ENCODE peak calls at places on chromosomes 16 and 17, in ten cellular contexts. One of them, this sample, is unnamed.

GRCh38 chr16:84854759-84855158 is 35.0 kb downstream of the CRISPLD2 start:
- DNase-seq in stimulated activated CD4-positive, alpha-beta T cell treated with anti-CD3 and anti-CD28 coated beads, Interleukin-2, amount 100 ng/mL, for 4 hours: no peak
- DNase-seq in GM10248: no peak
- DNase-seq in T-cell: no peak
- DNase-seq in NCI-H1694 treated with DMSO at 0.1 percent for 48 hours: no peak
- DNase-seq in GM19239: no peak
- DNase-seq in B cell: no peak
- DNase-seq in NCI-H69: no peak
- DNase-seq in T follicular helper cell: no peak
- DNase-seq in COLO829: no peak
- DNase-seq in this sample: no peak

GRCh38 chr16:9380221-9380620 is 288.8 kb downstream of the HAPSTR1 start:
- DNase-seq in stimulated activated CD4-positive, alpha-beta T cell treated with anti-CD3 and anti-CD28 coated beads, Interleukin-2, amount 100 ng/mL, for 4 hours: no peak
- DNase-seq in NCI-H1694 treated with DMSO at 0.1 percent for 48 hours: no peak
- DNase-seq in T follicular helper cell: no peak
- DNase-seq in COLO829: no peak
- DNase-seq in GM19239: no peak
- DNase-seq in B cell: no peak
- DNase-seq in GM10248: no peak
- DNase-seq in T-cell: no peak
- DNase-seq in NCI-H69: no peak
- DNase-seq in this sample: no peak

GRCh38 chr16:67149276-67150057 is 1.3 kb downstream of the B3GNT9 start:
- DNase-seq in GM10248: no peak
- DNase-seq in GM19239: no peak
- DNase-seq in NCI-H69: no peak
- DNase-seq in B cell: no peak
- DNase-seq in NCI-H1694 treated with DMSO at 0.1 percent for 48 hours: no peak
- DNase-seq in T follicular helper cell: no peak
- DNase-seq in COLO829: no peak
- DNase-seq in T-cell: no peak
- DNase-seq in stimulated activated CD4-positive, alpha-beta T cell treated with anti-CD3 and anti-CD28 coated beads, Interleukin-2, amount 100 ng/mL, for 4 hours: no peak
- DNase-seq in this sample: no peak

GRCh38 chr16:1030381-1030901 is 42.1 kb upstream of the SSTR5 start:
- DNase-seq in T-cell: no peak
- DNase-seq in B cell: no peak
- DNase-seq in NCI-H69: no peak
- DNase-seq in T follicular helper cell: no peak
- DNase-seq in GM19239: no peak
- DNase-seq in COLO829: no peak
- DNase-seq in stimulated activated CD4-positive, alpha-beta T cell treated with anti-CD3 and anti-CD28 coated beads, Interleukin-2, amount 100 ng/mL, for 4 hours: no peak
- DNase-seq in NCI-H1694 treated with DMSO at 0.1 percent for 48 hours: no peak
- DNase-seq in GM10248: no peak
- DNase-seq in this sample: no peak

GRCh38 chr16:1491327-1491726 is 1.8 kb upstream of the TELO2 start:
- DNase-seq in T-cell: no peak
- DNase-seq in stimulated activated CD4-positive, alpha-beta T cell treated with anti-CD3 and anti-CD28 coated beads, Interleukin-2, amount 100 ng/mL, for 4 hours: no peak
- DNase-seq in NCI-H69: peak
- DNase-seq in B cell: no peak
- DNase-seq in COLO829: no peak
- DNase-seq in T follicular helper cell: no peak
- DNase-seq in GM10248: no peak
- DNase-seq in GM19239: no peak
- DNase-seq in NCI-H1694 treated with DMSO at 0.1 percent for 48 hours: no peak
- DNase-seq in this sample: peak

GRCh38 chr16:84121007-84121406 is 4.3 kb upstream of the MBTPS1 start:
- DNase-seq in T-cell: no peak
- DNase-seq in GM19239: no peak
- DNase-seq in NCI-H1694 treated with DMSO at 0.1 percent for 48 hours: no peak
- DNase-seq in stimulated activated CD4-positive, alpha-beta T cell treated with anti-CD3 and anti-CD28 coated beads, Interleukin-2, amount 100 ng/mL, for 4 hours: no peak
- DNase-seq in COLO829: no peak
- DNase-seq in GM10248: no peak
- DNase-seq in B cell: no peak
- DNase-seq in NCI-H69: peak
- DNase-seq in T follicular helper cell: no peak
- DNase-seq in this sample: no peak

GRCh38 chr16:1053700-1054368 is 18.7 kb upstream of the SSTR5 start:
- DNase-seq in T-cell: no peak
- DNase-seq in B cell: no peak
- DNase-seq in stimulated activated CD4-positive, alpha-beta T cell treated with anti-CD3 and anti-CD28 coated beads, Interleukin-2, amount 100 ng/mL, for 4 hours: no peak
- DNase-seq in T follicular helper cell: no peak
- DNase-seq in COLO829: no peak
- DNase-seq in NCI-H69: no peak
- DNase-seq in GM10248: no peak
- DNase-seq in GM19239: no peak
- DNase-seq in NCI-H1694 treated with DMSO at 0.1 percent for 48 hours: no peak
- DNase-seq in this sample: no peak

GRCh38 chr17:57463103-57463885 is 207.0 kb downstream of the MSI2 start:
- DNase-seq in NCI-H1694 treated with DMSO at 0.1 percent for 48 hours: no peak
- DNase-seq in NCI-H69: peak
- DNase-seq in GM10248: peak
- DNase-seq in T-cell: no peak
- DNase-seq in GM19239: peak
- DNase-seq in COLO829: peak
- DNase-seq in B cell: no peak
- DNase-seq in stimulated activated CD4-positive, alpha-beta T cell treated with anti-CD3 and anti-CD28 coated beads, Interleukin-2, amount 100 ng/mL, for 4 hours: peak
- DNase-seq in T follicular helper cell: no peak
- DNase-seq in this sample: peak

GRCh38 chr17:59783221-59784016 is 76.0 kb downstream of the VMP1 start:
- DNase-seq in GM19239: no peak
- DNase-seq in T follicular helper cell: no peak
- DNase-seq in B cell: no peak
- DNase-seq in NCI-H1694 treated with DMSO at 0.1 percent for 48 hours: no peak
- DNase-seq in T-cell: no peak
- DNase-seq in GM10248: no peak
- DNase-seq in stimulated activated CD4-positive, alpha-beta T cell treated with anti-CD3 and anti-CD28 coated beads, Interleukin-2, amount 100 ng/mL, for 4 hours: no peak
- DNase-seq in NCI-H69: peak
- DNase-seq in COLO829: peak
- DNase-seq in this sample: no peak

GRCh38 chr17:56754523-56755208 is 79.1 kb downstream of the C17orf67 start:
- DNase-seq in COLO829: peak
- DNase-seq in GM19239: no peak
- DNase-seq in GM10248: no peak
- DNase-seq in stimulated activated CD4-positive, alpha-beta T cell treated with anti-CD3 and anti-CD28 coated beads, Interleukin-2, amount 100 ng/mL, for 4 hours: no peak
- DNase-seq in NCI-H1694 treated with DMSO at 0.1 percent for 48 hours: peak
- DNase-seq in T follicular helper cell: no peak
- DNase-seq in B cell: no peak
- DNase-seq in T-cell: no peak
- DNase-seq in NCI-H69: no peak
- DNase-seq in this sample: peak

GRCh38 chr17:59439711-59440110 is 108.3 kb downstream of the YPEL2 start:
- DNase-seq in T follicular helper cell: no peak
- DNase-seq in GM19239: no peak
- DNase-seq in T-cell: no peak
- DNase-seq in NCI-H1694 treated with DMSO at 0.1 percent for 48 hours: no peak
- DNase-seq in GM10248: no peak
- DNase-seq in NCI-H69: no peak
- DNase-seq in stimulated activated CD4-positive, alpha-beta T cell treated with anti-CD3 and anti-CD28 coated beads, Interleukin-2, amount 100 ng/mL, for 4 hours: no peak
- DNase-seq in COLO829: no peak
- DNase-seq in B cell: no peak
- DNase-seq in this sample: no peak

GRCh38 chr16:11721781-11722467 is 20.7 kb downstream of the TXNDC11 start:
- DNase-seq in GM19239: no peak
- DNase-seq in T follicular helper cell: no peak
- DNase-seq in GM10248: no peak
- DNase-seq in T-cell: no peak
- DNase-seq in NCI-H1694 treated with DMSO at 0.1 percent for 48 hours: no peak
- DNase-seq in COLO829: no peak
- DNase-seq in B cell: no peak
- DNase-seq in stimulated activated CD4-positive, alpha-beta T cell treated with anti-CD3 and anti-CD28 coated beads, Interleukin-2, amount 100 ng/mL, for 4 hours: no peak
- DNase-seq in NCI-H69: no peak
- DNase-seq in this sample: no peak

GRCh38 chr17:40452921-40453378 is 9.7 kb downstream of the IGFBP4 start:
- DNase-seq in COLO829: no peak
- DNase-seq in T-cell: no peak
- DNase-seq in GM10248: no peak
- DNase-seq in B cell: no peak
- DNase-seq in GM19239: no peak
- DNase-seq in T follicular helper cell: no peak
- DNase-seq in NCI-H69: no peak
- DNase-seq in NCI-H1694 treated with DMSO at 0.1 percent for 48 hours: no peak
- DNase-seq in stimulated activated CD4-positive, alpha-beta T cell treated with anti-CD3 and anti-CD28 coated beads, Interleukin-2, amount 100 ng/mL, for 4 hours: no peak
- DNase-seq in this sample: no peak

GRCh38 chr16:69402448-69402847 is 16.6 kb upstream of the TERF2 start:
- DNase-seq in NCI-H69: peak
- DNase-seq in stimulated activated CD4-positive, alpha-beta T cell treated with anti-CD3 and anti-CD28 coated beads, Interleukin-2, amount 100 ng/mL, for 4 hours: no peak
- DNase-seq in GM19239: no peak
- DNase-seq in T-cell: no peak
- DNase-seq in NCI-H1694 treated with DMSO at 0.1 percent for 48 hours: no peak
- DNase-seq in B cell: no peak
- DNase-seq in GM10248: no peak
- DNase-seq in T follicular helper cell: no peak
- DNase-seq in COLO829: no peak
- DNase-seq in this sample: peak

GRCh38 chr17:29117440-29117753 is 62.8 kb downstream of the MYO18A start:
- DNase-seq in GM10248: no peak
- DNase-seq in T-cell: no peak
- DNase-seq in T follicular helper cell: no peak
- DNase-seq in stimulated activated CD4-positive, alpha-beta T cell treated with anti-CD3 and anti-CD28 coated beads, Interleukin-2, amount 100 ng/mL, for 4 hours: no peak
- DNase-seq in NCI-H1694 treated with DMSO at 0.1 percent for 48 hours: no peak
- DNase-seq in COLO829: no peak
- DNase-seq in GM19239: no peak
- DNase-seq in B cell: no peak
- DNase-seq in NCI-H69: no peak
- DNase-seq in this sample: no peak

GRCh38 chr17:66126231-66126630 is 65.7 kb downstream of the CEP112 start:
- DNase-seq in NCI-H1694 treated with DMSO at 0.1 percent for 48 hours: no peak
- DNase-seq in T-cell: no peak
- DNase-seq in T follicular helper cell: no peak
- DNase-seq in GM19239: no peak
- DNase-seq in NCI-H69: no peak
- DNase-seq in stimulated activated CD4-positive, alpha-beta T cell treated with anti-CD3 and anti-CD28 coated beads, Interleukin-2, amount 100 ng/mL, for 4 hours: no peak
- DNase-seq in GM10248: no peak
- DNase-seq in COLO829: no peak
- DNase-seq in B cell: no peak
- DNase-seq in this sample: no peak

GRCh38 chr17:21253646-21254441 is 634 bp upstream of the NATD1 start:
- DNase-seq in T-cell: no peak
- DNase-seq in NCI-H69: no peak
- DNase-seq in B cell: no peak
- DNase-seq in NCI-H1694 treated with DMSO at 0.1 percent for 48 hours: no peak
- DNase-seq in stimulated activated CD4-positive, alpha-beta T cell treated with anti-CD3 and anti-CD28 coated beads, Interleukin-2, amount 100 ng/mL, for 4 hours: no peak
- DNase-seq in GM10248: no peak
- DNase-seq in GM19239: no peak
- DNase-seq in COLO829: no peak
- DNase-seq in T follicular helper cell: no peak
- DNase-seq in this sample: no peak

GRCh38 chr17:58710948-58711552 is 18.6 kb downstream of the RAD51C start:
- DNase-seq in NCI-H1694 treated with DMSO at 0.1 percent for 48 hours: peak
- DNase-seq in T follicular helper cell: peak
- DNase-seq in B cell: peak
- DNase-seq in T-cell: peak
- DNase-seq in NCI-H69: peak
- DNase-seq in COLO829: peak
- DNase-seq in stimulated activated CD4-positive, alpha-beta T cell treated with anti-CD3 and anti-CD28 coated beads, Interleukin-2, amount 100 ng/mL, for 4 hours: peak
- DNase-seq in GM19239: no peak
- DNase-seq in GM10248: no peak
- DNase-seq in this sample: peak

GRCh38 chr16:30351586-30352419 is 3.3 kb downstream of the CD2BP2 start:
- DNase-seq in stimulated activated CD4-positive, alpha-beta T cell treated with anti-CD3 and anti-CD28 coated beads, Interleukin-2, amount 100 ng/mL, for 4 hours: no peak
- DNase-seq in GM10248: no peak
- DNase-seq in NCI-H69: no peak
- DNase-seq in COLO829: peak
- DNase-seq in T-cell: no peak
- DNase-seq in T follicular helper cell: no peak
- DNase-seq in GM19239: no peak
- DNase-seq in NCI-H1694 treated with DMSO at 0.1 percent for 48 hours: no peak
- DNase-seq in B cell: no peak
- DNase-seq in this sample: no peak

GRCh38 chr16:46739934-46740333 is 8.2 kb downstream of the MYLK3 start:
- DNase-seq in stimulated activated CD4-positive, alpha-beta T cell treated with anti-CD3 and anti-CD28 coated beads, Interleukin-2, amount 100 ng/mL, for 4 hours: no peak
- DNase-seq in NCI-H69: no peak
- DNase-seq in T-cell: no peak
- DNase-seq in GM19239: no peak
- DNase-seq in COLO829: no peak
- DNase-seq in B cell: no peak
- DNase-seq in T follicular helper cell: no peak
- DNase-seq in GM10248: no peak
- DNase-seq in NCI-H1694 treated with DMSO at 0.1 percent for 48 hours: no peak
- DNase-seq in this sample: no peak

GRCh38 chr16:4298761-4299522 is 16.9 kb upstream of the GLIS2 start:
- DNase-seq in B cell: no peak
- DNase-seq in T-cell: no peak
- DNase-seq in NCI-H69: peak
- DNase-seq in GM19239: no peak
- DNase-seq in GM10248: no peak
- DNase-seq in COLO829: peak
- DNase-seq in stimulated activated CD4-positive, alpha-beta T cell treated with anti-CD3 and anti-CD28 coated beads, Interleukin-2, amount 100 ng/mL, for 4 hours: no peak
- DNase-seq in T follicular helper cell: no peak
- DNase-seq in NCI-H1694 treated with DMSO at 0.1 percent for 48 hours: peak
- DNase-seq in this sample: peak

GRCh38 chr16:2243031-2243528 is 6.8 kb downstream of the DNASE1L2 start:
- DNase-seq in T-cell: no peak
- DNase-seq in GM10248: no peak
- DNase-seq in stimulated activated CD4-positive, alpha-beta T cell treated with anti-CD3 and anti-CD28 coated beads, Interleukin-2, amount 100 ng/mL, for 4 hours: no peak
- DNase-seq in GM19239: no peak
- DNase-seq in T follicular helper cell: no peak
- DNase-seq in NCI-H1694 treated with DMSO at 0.1 percent for 48 hours: no peak
- DNase-seq in NCI-H69: no peak
- DNase-seq in COLO829: no peak
- DNase-seq in B cell: no peak
- DNase-seq in this sample: peak

GRCh38 chr17:28047806-28048205 is 5.3 kb downstream of the NLK start:
- DNase-seq in GM10248: no peak
- DNase-seq in GM19239: no peak
- DNase-seq in B cell: no peak
- DNase-seq in T follicular helper cell: no peak
- DNase-seq in NCI-H69: no peak
- DNase-seq in T-cell: no peak
- DNase-seq in COLO829: no peak
- DNase-seq in NCI-H1694 treated with DMSO at 0.1 percent for 48 hours: no peak
- DNase-seq in stimulated activated CD4-positive, alpha-beta T cell treated with anti-CD3 and anti-CD28 coated beads, Interleukin-2, amount 100 ng/mL, for 4 hours: no peak
- DNase-seq in this sample: peak